ENCODE peak calls at places on chromosome 19, in five cellular contexts. P is endodermal cell, I is A549, L is fibroblast of lung, G is right lobe of liver. V is an unnamed sample.

GRCh38 chr19:29810504-29810871 is 1.3 kb upstream of the CCNE1 start:
- DNase-seq in P (no peak), I (peak; percentile 47), L (peak; percentile 12), G (peak; percentile 43), V (no peak)

GRCh38 chr19:8233370-8233769 is 24.2 kb downstream of the CERS4 start:
- DNase-seq in P (no peak), I (no peak), L (no peak), G (no peak), V (no peak)

GRCh38 chr19:623175-623916 is 10.0 kb downstream of the POLRMT start:
- DNase-seq in P (no peak), I (no peak), L (no peak), G (no peak), V (no peak)

GRCh38 chr19:49073514-49074378 is 1.2 kb upstream of the KCNA7 start:
- DNase-seq in P (peak; percentile 80), I (peak; percentile 73), L (no peak), G (no peak), V (no peak)

GRCh38 chr19:15551183-15552004 is 43.1 kb downstream of the CYP4F22 start:
- DNase-seq in P (peak; percentile 97), I (peak; percentile 71), L (peak; percentile 14), G (no peak), V (no peak)

GRCh38 chr19:33399745-33400681 is 26.5 kb downstream of the CEBPG start:
- DNase-seq in P (no peak), I (no peak), L (no peak), G (peak; percentile 91), V (no peak)

GRCh38 chr19:29247912-29248311 is 35.0 kb upstream of the UQCRFS1 start:
- DNase-seq in P (peak; percentile 68), I (no peak), L (no peak), G (no peak), V (no peak)

GRCh38 chr19:13984875-13985741 is 21.0 kb downstream of the RFX1 start:
- DNase-seq in P (no peak), I (no peak), L (no peak), G (no peak), V (no peak)

GRCh38 chr19:19077103-19077502 is 13.3 kb downstream of the SLC25A42 start:
- DNase-seq in P (no peak), I (no peak), L (no peak), G (no peak), V (no peak)

GRCh38 chr19:38596057-38596981 is 21.4 kb downstream of the MAP4K1 start:
- DNase-seq in P (peak; percentile 99), I (peak; percentile 84), L (no peak), G (no peak), V (no peak)

GRCh38 chr19:42206871-42207755 is 10.4 kb downstream of the DEDD2 start:
- DNase-seq in P (no peak), I (no peak), L (no peak), G (no peak), V (no peak)

GRCh38 chr19:2252481-2253105 is 3.5 kb downstream of the AMH start:
- DNase-seq in P (no peak), I (no peak), L (no peak), G (no peak), V (no peak)

GRCh38 chr19:13583114-13583513 is 76.8 kb upstream of the CACNA1A start:
- DNase-seq in P (no peak), I (no peak), L (no peak), G (no peak), V (no peak)

GRCh38 chr19:37817180-37817911 is 38.0 kb upstream of the ZNF573 start:
- DNase-seq in P (peak; percentile 95), I (no peak), L (peak; percentile 58), G (peak; percentile 61), V (peak; percentile 86)

GRCh38 chr19:2820112-2820702 is 539 bp downstream of the ZNF554 start:
- DNase-seq in P (peak; percentile 77), I (no peak), L (no peak), G (no peak), V (no peak)

GRCh38 chr19:40603071-40603718 is 2.0 kb downstream of the LTBP4 start:
- DNase-seq in P (no peak), I (peak; percentile 76), L (no peak), G (no peak), V (no peak)

GRCh38 chr19:44745386-44745831 is 3.1 kb upstream of the BCL3 start:
- DNase-seq in P (peak; percentile 69), I (peak; percentile 95), L (peak; percentile 81), G (no peak), V (peak; percentile 86)

GRCh38 chr19:50333737-50334617 is 4.8 kb upstream of the KCNC3 start:
- DNase-seq in P (peak; percentile 48), I (peak; percentile 90), L (no peak), G (peak; percentile 82), V (peak; percentile 77)

GRCh38 chr19:48874309-48875135 is 2.3 kb downstream of the PPP1R15A start:
- DNase-seq in P (no peak), I (peak; percentile 55), L (no peak), G (no peak), V (no peak)

GRCh38 chr19:12675940-12676339 is 5.7 kb downstream of the DHPS start:
- DNase-seq in P (no peak), I (no peak), L (no peak), G (no peak), V (no peak)

GRCh38 chr19:2883686-2884439 is 16.7 kb downstream of the ZNF556 start:
- DNase-seq in P (no peak), I (no peak), L (no peak), G (no peak), V (no peak)

GRCh38 chr19:873084-874019 is 13.9 kb downstream of the CFD start:
- DNase-seq in P (peak; percentile 82), I (peak; percentile 87), L (peak; percentile 64), G (no peak), V (no peak)

GRCh38 chr19:8209965-8210659 is 942 bp downstream of the CERS4 start:
- DNase-seq in P (peak; percentile 81), I (no peak), L (no peak), G (peak; percentile 60), V (no peak)

GRCh38 chr19:46610851-46611770 is 10.0 kb downstream of the CALM3 start:
- DNase-seq in P (no peak), I (no peak), L (peak; percentile 25), G (peak; percentile 48), V (peak; percentile 9)

GRCh38 chr19:2798733-2799132 is 13.4 kb downstream of the THOP1 start:
- DNase-seq in P (no peak), I (no peak), L (no peak), G (no peak), V (peak; percentile 78)

GRCh38 chr19:47790398-47790814 is 11.9 kb downstream of the SELENOW start:
- DNase-seq in P (peak; percentile 100), I (peak; percentile 85), L (peak; percentile 62), G (peak; percentile 84), V (peak; percentile 80)

GRCh38 chr19:1355258-1355973 is 28.3 kb upstream of the NDUFS7 start:
- DNase-seq in P (peak; percentile 46), I (no peak), L (no peak), G (no peak), V (no peak)

GRCh38 chr19:38467541-38468525 is 34.3 kb downstream of the RYR1 start:
- DNase-seq in P (no peak), I (no peak), L (no peak), G (no peak), V (no peak)

GRCh38 chr19:756232-756631 is 5.3 kb downstream of the MISP start:
- DNase-seq in P (peak; percentile 74), I (peak; percentile 77), L (peak; percentile 36), G (no peak), V (no peak)

GRCh38 chr19:31135841-31136240 is 213.4 kb downstream of the TSHZ3 start:
- DNase-seq in P (no peak), I (no peak), L (no peak), G (no peak), V (no peak)

GRCh38 chr19:56476671-56477428 is at the start of gene ZNF667:
- DNase-seq in P (no peak), I (no peak), L (peak; percentile 18), G (no peak), V (peak; percentile 18)

GRCh38 chr19:8158411-8159074 is 9.2 kb upstream of the FBN3 start:
- DNase-seq in P (peak; percentile 80), I (peak; percentile 81), L (peak; percentile 88), G (no peak), V (no peak)

GRCh38 chr19:47013041-47013517 is 6.6 kb upstream of the NPAS1 start:
- DNase-seq in P (peak; percentile 97), I (peak; percentile 83), L (peak; percentile 64), G (peak; percentile 86), V (peak; percentile 83)

GRCh38 chr19:6807291-6807690 is 34.8 kb downstream of the VAV1 start:
- DNase-seq in P (no peak), I (no peak), L (no peak), G (no peak), V (no peak)

GRCh38 chr19:6808494-6808893 is 36.0 kb downstream of the VAV1 start:
- DNase-seq in P (no peak), I (no peak), L (no peak), G (no peak), V (no peak)

GRCh38 chr19:6811906-6812305 is 39.4 kb downstream of the VAV1 start:
- DNase-seq in P (peak; percentile 59), I (peak; percentile 82), L (peak; percentile 37), G (no peak), V (no peak)

GRCh38 chr19:6811378-6811777 is 38.9 kb downstream of the VAV1 start:
- DNase-seq in P (no peak), I (no peak), L (no peak), G (no peak), V (no peak)

GRCh38 chr19:6809262-6809661 is 36.8 kb downstream of the VAV1 start:
- DNase-seq in P (no peak), I (no peak), L (no peak), G (no peak), V (no peak)
- H3K9me3 ChIP-seq in P (peaks cover 46% of the 10 kb centered on the region), I (no peaks in the 10 kb centered on the region), L (no peaks in the 10 kb centered on the region), G (no peaks in the 10 kb centered on the region), V (peaks cover 19% of the 10 kb centered on the region)

DNA sequence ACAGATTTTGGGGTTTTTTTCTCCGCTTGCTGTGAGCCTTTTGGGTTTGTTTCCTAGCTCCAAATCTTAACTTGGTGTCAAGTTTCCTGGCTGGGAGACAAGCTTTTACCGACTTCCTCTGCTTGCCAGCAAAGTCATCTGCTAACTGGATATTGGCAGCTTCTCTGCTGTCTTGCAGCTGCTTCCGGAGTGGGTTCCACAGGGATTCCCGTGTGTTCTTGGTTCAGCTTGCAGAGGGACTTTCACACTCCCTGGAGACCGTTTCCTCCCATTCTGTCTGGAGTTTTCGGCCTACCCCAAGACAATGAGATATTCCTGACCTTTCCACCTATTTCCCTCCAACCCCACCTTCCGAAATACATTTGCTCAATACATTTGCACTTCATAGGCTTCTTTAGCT is 2.2 kb upstream of the COLGALT1 start:
- DNase-seq in P (no peak), I (no peak), L (peak; percentile 96), G (no peak), V (peak; percentile 73)
- H3K27ac ChIP-seq in P (no peak overlapping the region), I (no peak overlapping the region), L (peak overlapping the region; percentile 68), G (no peak overlapping the region), V (peak overlapping the region; percentile 88)

DNA sequence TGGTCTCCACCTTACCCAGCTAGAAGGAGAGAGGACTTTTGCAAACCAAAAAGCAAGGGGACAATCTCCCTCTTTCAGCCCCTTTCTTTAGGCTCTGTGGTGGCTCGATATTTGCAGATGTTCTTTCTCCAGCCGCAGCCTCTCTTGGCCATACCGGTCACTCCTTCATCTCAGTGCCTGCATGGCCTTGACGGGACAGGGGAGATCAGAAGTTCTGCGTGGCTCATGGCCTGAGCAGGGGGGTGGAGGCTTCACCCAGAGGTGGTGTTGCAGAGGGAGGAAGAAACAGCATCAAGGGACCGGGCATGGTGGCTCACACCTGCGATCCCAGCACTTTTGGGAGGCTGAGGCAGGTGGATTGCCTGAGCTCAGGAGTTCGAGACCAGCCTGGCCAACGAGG is 53.2 kb downstream of the MYO9B start:
- DNase-seq in P (no peak), I (no peak), L (no peak), G (no peak), V (no peak)
- H3K9me3 ChIP-seq in P (no peaks in the 10 kb centered on the region), I (no peaks in the 10 kb centered on the region), L (no peaks in the 10 kb centered on the region), G (no peaks in the 10 kb centered on the region), V (no peaks in the 10 kb centered on the region)

GRCh38 chr19:52923782-52924593 is 760 bp upstream of the ZNF888 start:
- DNase-seq in P (peak; percentile 65), I (no peak), L (peak; percentile 45), G (peak; percentile 57), V (peak; percentile 51)
- H3K27ac ChIP-seq in P (no peak overlapping the region), I (no peak overlapping the region), L (peak overlapping the region; percentile 70), G (peak overlapping the region; percentile 47), V (peak overlapping the region; percentile 77)

V was measured in left ventricle myocardium inferior.